ENCODE peak calls at places on chromosomes 11 and 22, in four cellular contexts. U is naive thymus-derived CD4-positive, alpha-beta T cell; O is PC-3; B is kidney. E is an unnamed sample.
A peak's percentile ranks its signal among the peaks of the same experiment; 100 is the strongest.

GRCh38 chr22:17664414-17665045 is 26.0 kb downstream of the BCL2L13 start:
- DNase-seq in U (no peak), O (no peak), B (no peak), E (no peak)

GRCh38 chr11:13335319-13335718 is 57.7 kb downstream of the BMAL1 start:
- DNase-seq in U (peak; percentile 70), O (peak; percentile 67), B (no peak), E (peak; percentile 63)

GRCh38 chr22:19463491-19464469 is 15.2 kb downstream of the UFD1 start:
- DNase-seq in U (no peak), O (no peak), B (peak; percentile 81), E (peak; percentile 23)

GRCh38 chr11:403021-403760 is 9.2 kb downstream of the PKP3 start:
- DNase-seq in U (no peak), O (no peak), B (peak; percentile 65), E (no peak)

GRCh38 chr11:73218106-73218829 is at the start of gene P2RY2:
- DNase-seq in U (no peak), O (peak; percentile 81), B (peak; percentile 91), E (no peak)

GRCh38 chr11:32204751-32205150 is 113.9 kb downstream of the RCN1 start:
- DNase-seq in U (no peak), O (no peak), B (no peak), E (no peak)

GRCh38 chr11:13016415-13016814 is 7.3 kb downstream of the RASSF10 start:
- DNase-seq in U (no peak), O (peak; percentile 39), B (no peak), E (no peak)

GRCh38 chr22:42387631-42388030 is 44.6 kb downstream of the NFAM1 start:
- DNase-seq in U (no peak), O (no peak), B (no peak), E (no peak)

GRCh38 chr11:128105950-128106349 is 481.4 kb downstream of the ETS1 start:
- DNase-seq in U (no peak), O (no peak), B (no peak), E (no peak)

GRCh38 chr11:48024635-48025071 is 44.3 kb downstream of the PTPRJ start:
- DNase-seq in U (no peak), O (no peak), B (no peak), E (no peak)

GRCh38 chr22:49382451-49382735 is 445.3 kb downstream of the BRD1 start:
- DNase-seq in U (no peak), O (no peak), B (no peak), E (no peak)

GRCh38 chr22:31952094-31952401 is 7.7 kb downstream of the YWHAH start:
- DNase-seq in U (no peak), O (no peak), B (no peak), E (no peak)

GRCh38 chr22:17472886-17473285 is 90.4 kb upstream of the SLC25A18 start:
- DNase-seq in U (no peak), O (no peak), B (no peak), E (no peak)

GRCh38 chr11:108593214-108593909 is at the start of gene EXPH5:
- DNase-seq in U (peak; percentile 80), O (peak; percentile 99), B (peak; percentile 97), E (peak; percentile 55)

GRCh38 chr22:38735465-38736256 is 20.1 kb downstream of the SUN2 start:
- DNase-seq in U (no peak), O (no peak), B (peak; percentile 77), E (no peak)

GRCh38 chr11:63478896-63479295 is 12.1 kb downstream of the PLAAT5 start:
- DNase-seq in U (peak; percentile 71), O (peak; percentile 86), B (no peak), E (no peak)

GRCh38 chr11:67352546-67353316 is 615 bp downstream of the POLD4 start:
- DNase-seq in U (peak; percentile 94), O (peak; percentile 54), B (peak; percentile 90), E (no peak)

GRCh38 chr11:561148-562003 is 606 bp downstream of the RASSF7 start:
- DNase-seq in U (no peak), O (peak; percentile 66), B (peak; percentile 95), E (no peak)

GRCh38 chr22:49179886-49180682 is 647.6 kb downstream of the BRD1 start:
- DNase-seq in U (no peak), O (no peak), B (peak; percentile 46), E (no peak)

GRCh38 chr11:84714316-84714780 is 912.8 kb downstream of the DLG2 start:
- DNase-seq in U (peak; percentile 6), O (peak; percentile 83), B (no peak), E (no peak)

GRCh38 chr22:50696799-50697561 is 24.4 kb downstream of the SHANK3 start:
- DNase-seq in U (no peak), O (peak; percentile 8), B (peak; percentile 72), E (no peak)

GRCh38 chr11:2662024-2662312 is 37.8 kb downstream of the KCNQ1OT1 start:
- DNase-seq in U (no peak), O (no peak), B (peak; percentile 29), E (no peak)

GRCh38 chr22:45308624-45309421 is 911 bp upstream of the FAM118A start:
- DNase-seq in U (no peak), O (no peak), B (peak; percentile 77), E (no peak)

GRCh38 chr11:65863889-65864757 is 3.9 kb downstream of the MUS81 start:
- DNase-seq in U (no peak), O (no peak), B (peak; percentile 58), E (no peak)

GRCh38 chr11:65862191-65862735 is 2.0 kb downstream of the MUS81 start:
- DNase-seq in U (no peak), O (no peak), B (peak; percentile 76), E (no peak)

GRCh38 chr11:65864758-65865471 is 4.7 kb downstream of the MUS81 start:
- DNase-seq in U (no peak), O (no peak), B (peak; percentile 59), E (no peak)

GRCh38 chr11:65861533-65862183 is 1.4 kb downstream of the MUS81 start:
- DNase-seq in U (no peak), O (no peak), B (peak; percentile 58), E (no peak)

DNA sequence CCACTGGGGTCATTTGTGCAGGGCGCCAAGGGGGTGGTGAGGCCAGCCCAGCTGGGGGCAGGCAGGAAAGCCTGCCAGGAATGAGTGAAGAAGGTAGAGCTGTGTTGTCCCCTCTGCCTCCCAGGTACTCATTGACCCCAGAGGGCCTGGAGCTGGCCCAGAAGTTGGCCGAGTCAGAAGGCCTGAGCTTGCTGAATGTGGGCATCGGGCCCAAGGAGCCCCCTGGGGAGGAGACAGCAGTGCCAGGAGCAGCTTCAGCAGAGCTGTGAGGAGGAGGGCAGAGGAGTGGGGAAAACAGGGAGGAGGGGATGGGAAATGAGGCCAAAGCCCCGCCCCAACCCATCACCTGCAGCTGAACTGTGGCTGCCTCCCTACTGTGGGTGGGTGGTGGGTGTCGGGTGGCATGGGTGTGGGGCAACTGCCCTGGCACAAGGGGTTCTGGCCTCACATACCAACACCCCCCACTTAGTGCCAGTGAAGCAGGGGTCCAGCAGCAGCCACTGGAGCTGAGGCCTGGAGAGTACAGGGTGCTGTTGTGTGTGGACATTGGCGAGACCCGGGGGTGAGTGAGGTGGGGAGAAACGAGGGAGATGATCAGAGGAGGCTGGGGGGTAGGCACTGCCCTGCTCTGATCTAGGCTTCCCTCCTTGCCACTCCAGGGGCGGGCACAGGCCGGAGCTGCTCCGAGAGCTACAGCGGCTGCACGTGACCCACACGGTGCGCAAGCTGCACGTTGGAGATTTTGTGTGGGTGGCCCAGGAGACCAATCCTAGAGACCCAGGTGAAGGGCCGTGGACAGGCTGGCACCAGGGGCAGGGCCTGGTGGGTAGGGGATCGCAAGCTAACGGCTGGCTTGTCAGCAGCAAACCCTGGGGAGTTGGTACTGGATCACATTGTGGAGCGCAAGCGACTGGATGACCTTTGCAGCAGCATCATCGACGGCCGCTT is 3.0 kb downstream of the MUS81 start:
- DNase-seq in U (no peak), O (no peak), B (peak; percentile 77), E (no peak)
- H3K36me3 ChIP-seq in U (peaks cover 5% of the 10 kb centered on the region), O (peaks cover 20% of the 10 kb centered on the region), B (peaks cover 21% of the 10 kb centered on the region), E (peaks cover 30% of the 10 kb centered on the region)

DNA sequence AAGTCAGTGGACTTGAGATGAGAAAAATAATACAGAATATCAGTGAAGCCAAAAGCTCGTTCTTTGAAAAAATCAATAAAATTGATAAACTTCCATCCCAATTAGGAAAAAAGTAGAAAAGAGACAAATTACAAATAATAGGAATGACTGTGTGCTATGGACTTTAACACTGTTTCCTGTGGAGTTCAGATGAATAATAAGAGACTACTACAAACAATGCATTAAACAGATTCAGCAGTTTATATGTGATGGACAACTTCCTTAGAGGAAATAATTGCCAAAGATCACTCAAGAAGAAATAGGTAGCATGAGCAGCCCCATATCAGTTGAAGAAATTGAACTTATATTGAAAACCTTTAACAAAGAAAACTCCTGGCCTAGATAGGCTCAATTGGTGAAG is 99.7 kb downstream of the PPP6R3 start:
- DNase-seq in U (no peak), O (no peak), B (no peak), E (no peak)
- H3K36me3 ChIP-seq in U (peaks cover 13% of the 10 kb centered on the region), O (peaks cover 49% of the 10 kb centered on the region), B (peaks cover 6% of the 10 kb centered on the region), E (no peaks in the 10 kb centered on the region)

DNA sequence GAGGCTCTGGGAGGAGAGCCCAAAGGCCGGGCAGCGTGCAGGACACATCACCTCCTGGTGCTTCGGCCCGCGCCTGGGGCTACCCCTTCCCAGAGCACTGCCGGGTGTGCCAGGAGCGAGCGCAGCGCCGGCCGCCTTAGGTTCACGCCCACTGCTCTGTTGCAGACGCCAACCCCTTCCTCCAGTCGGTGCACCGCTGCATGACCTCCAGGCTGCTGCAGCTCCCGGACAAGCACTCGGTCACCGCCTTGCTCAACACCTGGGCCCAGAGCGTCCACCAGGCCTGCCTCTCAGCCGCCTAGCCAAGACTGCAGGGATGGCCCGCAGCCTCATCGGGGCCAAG is 79.0 kb downstream of the MED15 start:
- DNase-seq in U (no peak), O (no peak), B (peak; percentile 71), E (no peak)
- H3K36me3 ChIP-seq in U (peaks cover 21% of the 10 kb centered on the region), O (peaks cover 19% of the 10 kb centered on the region), B (peaks cover 30% of the 10 kb centered on the region), E (peaks cover 42% of the 10 kb centered on the region)

GRCh38 chr11:65660038-65660437 is 2.7 kb downstream of the RELA start:
- DNase-seq in U (no peak), O (no peak), B (no peak), E (no peak)
- H3K36me3 ChIP-seq in U (peaks cover 36% of the 10 kb centered on the region), O (peaks cover 46% of the 10 kb centered on the region), B (peaks cover 50% of the 10 kb centered on the region), E (peaks cover 68% of the 10 kb centered on the region)

DNA sequence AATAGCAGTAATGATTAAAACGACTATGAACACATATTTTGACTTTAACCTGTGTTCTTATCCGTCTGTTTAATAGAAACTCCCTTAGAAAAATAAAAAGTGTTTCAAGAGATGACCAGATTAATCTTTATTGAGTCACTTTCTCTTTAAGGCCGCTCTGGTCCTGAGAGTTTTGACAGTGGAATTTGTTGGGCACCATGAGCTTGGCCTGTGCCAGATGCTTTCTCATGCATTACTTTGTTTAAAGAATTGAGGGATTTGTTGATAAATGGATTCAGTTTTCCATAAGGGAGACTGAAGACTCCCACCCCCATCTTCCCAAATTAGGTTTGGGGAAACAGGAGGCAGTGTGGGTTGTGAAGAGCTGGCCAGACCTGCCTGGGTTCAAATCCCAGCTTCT is 53.2 kb upstream of the ALX4 start:
- DNase-seq in U (no peak), O (no peak), B (no peak), E (no peak)
- H3K36me3 ChIP-seq in U (no peaks in the 10 kb centered on the region), O (no peaks in the 10 kb centered on the region), B (no peaks in the 10 kb centered on the region), E (no peaks in the 10 kb centered on the region)

GRCh38 chr11:60530454-60530853 is 15.3 kb downstream of the MS4A13 start:
- DNase-seq in U (no peak), O (no peak), B (no peak), E (no peak)
- H3K36me3 ChIP-seq in U (no peaks in the 10 kb centered on the region), O (no peaks in the 10 kb centered on the region), B (no peaks in the 10 kb centered on the region), E (no peaks in the 10 kb centered on the region)